ENCODE peak calls at places on chromosomes 6 and 20, in five cellular contexts. M is GM12892, O is vagina, P is K562, C is ovary. S is an unnamed sample.

GRCh38 chr6:36104836-36105235 is 25.5 kb upstream of the MAPK13 start:
- DNase-seq in O (no peak), P (no peak), M (no peak), C (no peak), S (no peak)

GRCh38 chr6:30657454-30657853 is 10.5 kb downstream of the C6orf136 start:
- DNase-seq in C (no peak), M (no peak), O (no peak), P (no peak), S (no peak)

GRCh38 chr6:34145161-34146020 is 496 bp downstream of the GRM4 start:
- DNase-seq in C (no peak), O (no peak), M (no peak), P (peak; percentile 48), S (no peak)

GRCh38 chr6:73579851-73580246 is 59.0 kb upstream of the EEF1A1 start:
- DNase-seq in M (no peak), O (no peak), C (peak; percentile 49), P (peak; percentile 42), S (peak; percentile 39)

GRCh38 chr6:151229401-151230276 is 10.1 kb upstream of the AKAP12 start:
- DNase-seq in M (no peak), O (no peak), C (no peak), P (peak; percentile 61), S (peak; percentile 92)

GRCh38 chr20:45368221-45368980 is 5.4 kb downstream of the SYS1 start:
- DNase-seq in M (peak; percentile 63), P (no peak), O (peak; percentile 71), C (no peak), S (no peak)

GRCh38 chr6:25628471-25629201 is 23.4 kb upstream of the SCGN start:
- DNase-seq in O (no peak), M (no peak), P (no peak), C (no peak), S (no peak)

GRCh38 chr6:37173573-37174195 is 3.7 kb downstream of the PIM1 start:
- DNase-seq in O (no peak), P (peak; percentile 28), C (no peak), M (no peak), S (peak; percentile 72)

GRCh38 chr20:21265457-21266190 is 37.5 kb upstream of the XRN2 start:
- DNase-seq in O (no peak), M (no peak), C (no peak), P (no peak), S (no peak)

GRCh38 chr6:26044140-26045045 is 42.8 kb upstream of the HFE start:
- DNase-seq in O (no peak), P (no peak), M (no peak), C (peak; percentile 75), S (peak; percentile 91)

GRCh38 chr20:56710577-56711465 is 81.7 kb downstream of the TFAP2C start:
- DNase-seq in M (no peak), C (no peak), O (no peak), P (no peak), S (no peak)

GRCh38 chr6:168102093-168102985 is 23.3 kb upstream of the FRMD1 start:
- DNase-seq in C (no peak), O (no peak), P (no peak), M (no peak), S (no peak)

GRCh38 chr6:37826188-37826587 is 6.7 kb downstream of the ZFAND3 start:
- DNase-seq in O (no peak), C (no peak), P (no peak), M (no peak), S (no peak)

DNA sequence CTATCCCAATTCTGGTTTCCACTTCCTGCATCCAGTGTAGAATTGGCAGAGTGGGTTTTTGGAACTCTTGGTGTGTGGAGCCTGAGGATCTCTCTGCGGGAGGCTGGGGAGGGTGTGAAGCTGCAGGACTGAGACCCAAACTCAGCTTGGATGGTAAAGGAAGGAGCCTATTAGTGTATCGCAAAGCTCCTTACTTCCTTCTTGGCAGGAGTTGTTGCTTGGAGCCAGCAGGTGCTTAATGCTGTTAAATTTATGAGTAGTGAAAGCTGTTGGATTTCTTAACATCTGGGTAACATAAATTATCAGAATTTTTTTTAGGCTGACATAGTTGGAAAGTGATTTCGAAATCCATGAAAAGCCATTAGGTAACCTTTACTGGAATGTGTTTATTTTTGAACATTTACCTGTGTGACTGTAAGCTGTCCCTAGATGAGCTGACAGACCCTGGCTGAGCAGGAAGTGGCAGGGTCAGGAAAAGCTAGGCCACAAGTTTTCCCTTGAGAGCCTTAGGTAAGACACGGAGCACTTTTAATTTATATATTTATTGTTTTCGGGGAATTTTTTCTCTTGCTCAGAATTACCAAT is 470.4 kb upstream of the SLC35B3 start:
- DNase-seq in M (no peak), O (no peak), C (no peak), P (no peak), S (no peak)
- TF ChIP-seq POLR2A in M (no peak), O (no peak), C (no peak), P (no peak), S (no peak)

GRCh38 chr20:22523499-22524392 is 60.6 kb downstream of the FOXA2 start:
- DNase-seq in M (no peak), P (no peak), O (peak; percentile 65), C (no peak), S (no peak)
- TF ChIP-seq POLR2A in M (no peak), P (no peak), O (no peak), C (no peak), S (no peak)

GRCh38 chr20:33441142-33441955 is 2.2 kb downstream of the SNTA1 start:
- DNase-seq in M (no peak), C (no peak), O (no peak), P (peak; percentile 40), S (no peak)

GRCh38 chr20:33444797-33445560 is 1.4 kb upstream of the SNTA1 start:
- DNase-seq in O (no peak), P (no peak), M (no peak), C (no peak), S (peak; percentile 36)

GRCh38 chr20:33442136-33443005 is 1.2 kb downstream of the SNTA1 start:
- DNase-seq in M (no peak), P (no peak), C (no peak), O (no peak), S (no peak)

GRCh38 chr20:33443006-33443511 is 504 bp downstream of the SNTA1 start:
- DNase-seq in C (peak; percentile 70), O (no peak), M (no peak), P (peak; percentile 61), S (peak; percentile 47)

DNA sequence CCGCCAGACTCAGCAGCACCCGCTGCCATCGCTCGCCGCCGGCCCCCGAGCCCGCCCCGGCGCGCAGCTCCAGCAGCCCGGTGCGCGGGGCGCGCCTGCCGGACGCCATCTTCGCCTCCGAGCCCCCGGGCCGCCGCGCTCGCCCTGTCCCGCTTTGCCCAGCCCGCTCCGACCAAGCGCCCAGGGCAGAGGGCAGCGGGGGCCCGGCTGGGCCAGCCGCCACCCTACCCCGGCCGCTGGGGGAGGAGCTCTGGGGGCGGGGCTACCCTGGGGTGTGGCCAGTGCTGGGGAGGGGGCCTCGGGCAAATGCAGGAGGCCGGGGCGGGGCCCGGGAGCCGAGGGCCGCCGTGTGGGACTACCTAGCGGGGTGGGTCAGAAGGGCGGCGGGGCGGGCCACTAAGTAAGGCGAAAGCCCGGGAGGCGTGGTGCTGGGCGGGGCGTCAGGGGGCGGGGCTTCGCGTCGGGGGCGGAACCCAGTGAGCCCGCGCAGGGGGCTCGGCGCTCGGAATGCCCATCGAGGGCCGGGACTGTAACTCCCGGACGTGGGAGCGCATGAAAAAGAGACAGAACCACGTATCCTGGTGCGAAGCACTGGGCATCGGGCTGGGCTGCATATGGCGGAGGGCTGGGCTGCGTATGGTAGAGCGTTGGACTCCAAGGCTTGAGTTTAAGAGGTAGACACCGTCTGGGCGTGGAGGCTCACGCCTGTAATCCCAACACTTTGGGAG is at the start of gene SNTA1:
- DNase-seq in C (peak; percentile 92), O (peak; percentile 91), P (peak; percentile 98), M (peak; percentile 93), S (peak; percentile 85)
- TF ChIP-seq POLR2A in C (no peak), O (no peak), P (peak; percentile 44), M (no peak), S (no peak)

DNA sequence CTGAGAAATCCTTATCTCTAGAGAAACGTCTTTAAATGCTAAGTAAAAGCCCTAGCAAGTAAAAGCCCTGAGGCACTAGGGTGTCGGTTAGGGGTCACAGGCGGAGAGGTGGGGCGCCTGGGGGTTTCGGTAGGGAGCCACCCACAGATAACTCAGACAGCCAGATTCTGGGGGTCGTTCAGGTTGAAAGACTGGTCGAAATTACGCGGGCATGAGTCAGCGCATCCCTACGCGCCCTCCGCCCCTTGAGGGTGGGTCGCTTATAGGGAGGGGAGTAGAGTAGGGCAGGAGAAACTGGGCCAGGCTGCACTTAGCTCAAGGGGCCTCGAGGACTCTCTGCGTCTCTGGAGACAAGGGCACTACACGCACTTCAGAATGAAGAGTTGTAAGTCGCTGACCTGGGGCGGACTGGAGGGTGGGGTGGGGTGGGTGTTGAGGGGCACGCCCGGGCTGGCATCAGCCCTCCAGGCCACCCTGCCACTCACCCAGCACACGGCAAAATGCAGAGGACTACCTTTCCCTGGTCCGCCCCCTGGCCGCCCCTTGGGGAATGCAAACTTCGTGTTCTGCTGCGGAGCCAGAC is 598 bp upstream of the PPT2 start:
- DNase-seq in M (no peak), C (peak; percentile 67), P (peak; percentile 80), O (no peak), S (peak; percentile 88)
- TF ChIP-seq POLR2A in M (no peak), C (no peak), P (no peak), O (no peak), S (no peak)

S was measured in erythroblast.